ENCODE peak calls at places on chromosomes 11 and 22, in ten cellular contexts. I is cardiac muscle cell, G is AG04450, A is right lobe of liver, O is esophagus muscularis mucosa, Z is lower leg skin, W is breast epithelium, C is HepG2, D is IMR-90, J is PC-3. E is an unnamed sample.
A peak's percentile ranks its signal among the peaks of the same experiment; 100 is the strongest.

GRCh38 chr11:96906521-96906920 is 516.7 kb downstream of the JRKL start:
- DNase-seq in G (no peak), A (no peak), C (no peak), W (no peak), J (no peak), O (no peak), D (no peak), I (no peak), Z (no peak), E (no peak)

GRCh38 chr22:41286639-41287091 is 678 bp upstream of the RANGAP1 start:
- DNase-seq in O (no peak), J (no peak), I (peak; percentile 33), W (no peak), A (peak; percentile 53), D (peak; percentile 38), C (peak; percentile 60), Z (no peak), G (no peak), E (no peak)

GRCh38 chr22:46025973-46026906 is 49.3 kb upstream of the WNT7B start:
- DNase-seq in A (peak; percentile 35), O (no peak), J (no peak), D (no peak), I (no peak), C (no peak), W (peak; percentile 41), G (no peak), Z (no peak), E (no peak)

GRCh38 chr22:28600546-28601143 is 79.0 kb downstream of the TTC28 start:
- DNase-seq in W (no peak), A (no peak), J (peak; percentile 70), O (no peak), D (peak; percentile 72), Z (no peak), I (peak; percentile 78), G (peak; percentile 30), C (peak; percentile 53), E (peak; percentile 59)

GRCh38 chr11:69352181-69352580 is 58.2 kb downstream of the MYEOV start:
- DNase-seq in G (no peak), C (no peak), D (no peak), O (peak; percentile 39), W (no peak), J (no peak), A (no peak), I (no peak), Z (no peak), E (no peak)

GRCh38 chr22:50270302-50271010 is at the start of gene MAPK11:
- DNase-seq in D (peak; percentile 61), W (peak; percentile 82), O (no peak), J (peak; percentile 54), I (peak; percentile 79), A (peak; percentile 79), G (no peak), C (peak; percentile 47), Z (peak; percentile 93), E (no peak)

GRCh38 chr11:111911563-111912401 is at the start of gene CRYAB:
- DNase-seq in D (peak; percentile 82), A (peak; percentile 52), J (peak; percentile 61), O (peak; percentile 98), C (peak; percentile 32), Z (peak; percentile 97), I (peak; percentile 79), G (peak; percentile 24), W (peak; percentile 81), E (peak; percentile 27)

GRCh38 chr11:68666854-68667253 is 17.5 kb upstream of the GAL start:
- DNase-seq in I (no peak), C (no peak), O (no peak), G (no peak), A (no peak), J (no peak), D (no peak), Z (no peak), W (no peak), E (no peak)

GRCh38 chr11:118283756-118284350 is 19.8 kb upstream of the MPZL2 start:
- DNase-seq in O (no peak), G (no peak), W (no peak), C (no peak), J (no peak), I (no peak), Z (no peak), D (no peak), A (no peak), E (no peak)

GRCh38 chr22:38937541-38937940 is 19.9 kb upstream of the APOBEC3A start:
- DNase-seq in A (peak; percentile 26), O (no peak), Z (peak; percentile 53), C (no peak), D (no peak), W (no peak), I (no peak), G (no peak), J (no peak), E (no peak)

GRCh38 chr22:38935023-38935422 is 22.4 kb upstream of the APOBEC3A start:
- DNase-seq in D (no peak), I (no peak), Z (peak; percentile 95), A (peak; percentile 87), J (peak; percentile 76), O (no peak), W (peak; percentile 88), G (no peak), C (no peak), E (no peak)

GRCh38 chr22:38935616-38936015 is 21.8 kb upstream of the APOBEC3A start:
- DNase-seq in W (no peak), D (no peak), G (no peak), J (no peak), A (no peak), C (no peak), O (no peak), Z (peak; percentile 34), I (no peak), E (no peak)

GRCh38 chr22:38937036-38937435 is 20.4 kb upstream of the APOBEC3A start:
- DNase-seq in A (peak; percentile 42), W (no peak), J (no peak), O (no peak), C (no peak), G (no peak), D (no peak), I (no peak), Z (peak; percentile 53), E (no peak)

DNA sequence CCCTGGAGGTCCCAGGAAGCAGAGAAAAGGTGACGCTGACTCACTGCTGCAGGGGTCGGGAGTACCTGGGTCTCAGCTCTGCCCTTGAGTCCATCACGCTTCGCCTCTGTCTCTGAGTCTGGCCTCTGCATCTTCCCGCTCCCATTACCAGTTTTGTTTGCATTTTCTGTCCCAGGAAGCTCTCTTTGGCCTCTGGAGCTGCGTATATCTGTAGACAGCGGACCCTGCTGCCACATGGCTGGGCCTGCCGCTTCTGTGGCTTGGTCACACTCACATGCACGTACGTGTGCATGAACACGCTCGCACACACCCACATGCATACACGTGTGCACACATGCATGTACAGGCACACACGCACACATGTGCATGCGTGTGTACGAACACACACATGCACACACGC is 20.8 kb upstream of the APOBEC3A start:
- DNase-seq in I (no peak), D (no peak), O (no peak), C (no peak), J (no peak), W (no peak), Z (peak; percentile 14), A (no peak), G (no peak), E (no peak)
- TF ChIP-seq CTCF in I (no peak), D (no peak), O (no peak), C (peak; percentile 48), J (no peak), W (no peak), Z (no peak), A (no peak), G (no peak), E (no peak)

GRCh38 chr11:124864892-124865180 is 396 bp upstream of the ROBO3 start:
- DNase-seq in G (no peak), A (peak; percentile 22), I (no peak), C (no peak), W (no peak), J (no peak), O (no peak), Z (peak; percentile 66), D (no peak), E (no peak)
- H3K4me3 ChIP-seq in G (no peak overlapping the region), A (no peak overlapping the region), I (no peak overlapping the region), C (no peak overlapping the region), W (no peak overlapping the region), J (no peak overlapping the region), O (no peak overlapping the region), Z (no peak overlapping the region), D (no peak overlapping the region), E (no peak overlapping the region)

GRCh38 chr11:36044636-36045035 is 100.8 kb downstream of the LDLRAD3 start:
- DNase-seq in J (no peak), I (no peak), O (no peak), A (no peak), W (no peak), Z (no peak), D (no peak), C (no peak), G (no peak), E (no peak)

GRCh38 chr11:36037031-36037430 is 93.2 kb downstream of the LDLRAD3 start:
- DNase-seq in D (peak; percentile 43), C (no peak), I (peak; percentile 70), J (peak; percentile 51), Z (no peak), O (no peak), W (peak; percentile 63), A (peak; percentile 72), G (no peak), E (no peak)

GRCh38 chr11:36041988-36042606 is 98.2 kb downstream of the LDLRAD3 start:
- DNase-seq in A (no peak), C (no peak), D (no peak), I (peak; percentile 51), O (no peak), G (no peak), Z (no peak), J (peak; percentile 16), W (no peak), E (no peak)
- TF ChIP-seq CTCF in A (peak; percentile 41), C (peak; percentile 45), D (peak; percentile 62), I (peak; percentile 49), O (peak; percentile 29), G (peak; percentile 66), Z (no peak), J (peak; percentile 60), W (peak; percentile 27), E (peak; percentile 52)

GRCh38 chr11:2135648-2136201 is 3.5 kb downstream of the IGF2 start:
- DNase-seq in J (no peak), W (no peak), Z (no peak), C (no peak), I (no peak), O (no peak), D (no peak), A (peak; percentile 51), G (no peak), E (no peak)

GRCh38 chr11:2138075-2138435 is 1.1 kb downstream of the IGF2 start:
- DNase-seq in Z (no peak), D (no peak), O (no peak), J (no peak), A (no peak), C (no peak), G (no peak), I (no peak), W (no peak), E (no peak)

GRCh38 chr11:2136209-2136951 is 2.8 kb downstream of the IGF2 start:
- DNase-seq in D (no peak), W (no peak), G (no peak), I (no peak), O (no peak), C (no peak), J (no peak), A (peak; percentile 45), Z (no peak), E (no peak)

GRCh38 chr11:2137202-2138071 is 1.8 kb downstream of the IGF2 start:
- DNase-seq in C (peak; percentile 80), I (peak; percentile 78), O (no peak), A (no peak), Z (no peak), G (peak; percentile 37), D (peak; percentile 48), J (peak; percentile 49), W (no peak), E (peak; percentile 50)

GRCh38 chr11:2136952-2137201 is 2.3 kb downstream of the IGF2 start:
- DNase-seq in C (no peak), W (no peak), A (no peak), J (no peak), I (no peak), Z (no peak), D (no peak), G (no peak), O (no peak), E (no peak)
- H3K4me3 ChIP-seq in C (peak overlapping the region; percentile 80), W (no peak overlapping the region), A (no peak overlapping the region), J (no peak overlapping the region), I (peak overlapping the region; percentile 41), Z (no peak overlapping the region), D (peak overlapping the region; percentile 41), G (peak overlapping the region; percentile 44), O (peak overlapping the region; percentile 47), E (peak overlapping the region; percentile 44)

E was measured in astrocyte of the cerebellum.